ENCODE peak calls at places on chromosome 22, in four cellular contexts. W is T-helper 2 cell, L is GM03348, H is heart right ventricle. R is an unnamed sample.

GRCh38 chr22:20109411-20110358 is 6.2 kb upstream of the RANBP1 start:
- DNase-seq in H (peak), W (no peak), L (no peak), R (peak)

GRCh38 chr22:18032455-18033101 is 8.2 kb upstream of the MICAL3 start:
- DNase-seq in L (peak), W (no peak), H (no peak), R (peak)

GRCh38 chr22:49258107-49259010 is 569.3 kb downstream of the BRD1 start:
- DNase-seq in W (no peak), L (no peak), H (no peak), R (no peak)

GRCh38 chr22:26554956-26555355 is 35.0 kb downstream of the TPST2 start:
- DNase-seq in W (no peak), H (no peak), L (no peak), R (no peak)

GRCh38 chr22:26610072-26610958 is 7.5 kb downstream of the CRYBB1 start:
- DNase-seq in L (peak), H (peak), W (peak), R (peak)

GRCh38 chr22:42881982-42882656 is 25.0 kb upstream of the ARFGAP3 start:
- DNase-seq in L (no peak), W (no peak), H (no peak), R (no peak)

GRCh38 chr22:25970348-25970995 is 198.8 kb upstream of the SEZ6L start:
- DNase-seq in W (no peak), L (no peak), H (peak), R (peak)

GRCh38 chr22:43637861-43638260 is 174.2 kb downstream of the EFCAB6 start:
- DNase-seq in L (no peak), H (no peak), W (no peak), R (no peak)

GRCh38 chr22:28014141-28015055 is 95.3 kb upstream of the PITPNB start:
- DNase-seq in H (no peak), W (no peak), L (no peak), R (peak)

GRCh38 chr22:36279219-36279666 is 26.3 kb downstream of the APOL1 start:
- DNase-seq in H (no peak), W (no peak), L (no peak), R (no peak)

GRCh38 chr22:45612940-45613339 is 58.7 kb upstream of the ATXN10 start:
- DNase-seq in H (no peak), L (no peak), W (no peak), R (no peak)

GRCh38 chr22:42613869-42614268 is 814 bp downstream of the POLDIP3 start:
- DNase-seq in L (peak), W (no peak), H (no peak), R (no peak)

GRCh38 chr22:50030315-50031188 is 18.0 kb upstream of the IL17REL start:
- DNase-seq in L (peak), H (peak), W (peak), R (peak)

GRCh38 chr22:19222242-19223005 is 43.9 kb upstream of the SLC25A1 start:
- DNase-seq in L (no peak), W (no peak), H (no peak), R (no peak)

GRCh38 chr22:46354176-46354992 is 18.9 kb downstream of the TRMU start:
- DNase-seq in W (no peak), H (no peak), L (no peak), R (peak)

GRCh38 chr22:35039625-35040024 is 26.3 kb upstream of the ISX start:
- DNase-seq in L (no peak), W (no peak), H (no peak), R (no peak)

GRCh38 chr22:42151924-42152635 is 21.5 kb upstream of the CYP2D6 start:
- DNase-seq in H (no peak), W (no peak), L (peak), R (no peak)

GRCh38 chr22:46251266-46251665 is 1.2 kb upstream of the CDPF1 start:
- DNase-seq in L (no peak), H (no peak), W (peak), R (no peak)

GRCh38 chr22:43088979-43089717 is at the start of gene TTLL1:
- DNase-seq in H (peak), L (peak), W (peak), R (peak)

GRCh38 chr22:25237503-25237902 is 18.1 kb downstream of the CRYBB2 start:
- DNase-seq in W (no peak), H (no peak), L (no peak), R (no peak)